ENCODE peak calls at places on chromosomes 4 and X, in five cellular contexts. One of them, this sample, is unnamed.

GRCh38 chr4:95465010-95465409 is 83.8 kb downstream of the UNC5C start:
- DNase-seq in H9: no peak
- DNase-seq in lower lobe of right lung: no peak
- DNase-seq in stimulated activated CD8-positive, alpha-beta memory T cell treated with anti-CD3 and anti-CD28 coated beads, Interleukin-15, amount 100 ng/mL, for 1 hour: no peak
- DNase-seq in omental fat pad: no peak
- DNase-seq in this sample: peak; percentile 37

GRCh38 chrX:101057095-101057714 is 5.3 kb upstream of the TRMT2B start:
- DNase-seq in H9: no peak
- DNase-seq in lower lobe of right lung: no peak
- DNase-seq in stimulated activated CD8-positive, alpha-beta memory T cell treated with anti-CD3 and anti-CD28 coated beads, Interleukin-15, amount 100 ng/mL, for 1 hour: no peak
- DNase-seq in omental fat pad: no peak
- DNase-seq in this sample: no peak

GRCh38 chr4:30495261-30496050 is 224.7 kb upstream of the PCDH7 start:
- DNase-seq in H9: no peak
- DNase-seq in lower lobe of right lung: no peak
- DNase-seq in stimulated activated CD8-positive, alpha-beta memory T cell treated with anti-CD3 and anti-CD28 coated beads, Interleukin-15, amount 100 ng/mL, for 1 hour: no peak
- DNase-seq in omental fat pad: no peak
- DNase-seq in this sample: no peak

GRCh38 chrX:84188320-84188834 is 378 bp upstream of the RPS6KA6 start:
- DNase-seq in H9: peak; percentile 62
- DNase-seq in lower lobe of right lung: peak; percentile 60
- DNase-seq in stimulated activated CD8-positive, alpha-beta memory T cell treated with anti-CD3 and anti-CD28 coated beads, Interleukin-15, amount 100 ng/mL, for 1 hour: no peak
- DNase-seq in omental fat pad: peak; percentile 23
- DNase-seq in this sample: no peak

GRCh38 chr4:74320559-74321118 is 12.4 kb downstream of the EPGN start:
- DNase-seq in H9: peak; percentile 66
- DNase-seq in lower lobe of right lung: peak; percentile 57
- DNase-seq in stimulated activated CD8-positive, alpha-beta memory T cell treated with anti-CD3 and anti-CD28 coated beads, Interleukin-15, amount 100 ng/mL, for 1 hour: no peak
- DNase-seq in omental fat pad: no peak
- DNase-seq in this sample: peak; percentile 75

GRCh38 chrX:123860506-123860840 is 620 bp downstream of the XIAP start:
- DNase-seq in H9: no peak
- DNase-seq in lower lobe of right lung: no peak
- DNase-seq in stimulated activated CD8-positive, alpha-beta memory T cell treated with anti-CD3 and anti-CD28 coated beads, Interleukin-15, amount 100 ng/mL, for 1 hour: no peak
- DNase-seq in omental fat pad: no peak
- DNase-seq in this sample: peak; percentile 19

GRCh38 chr4:110211770-110212061 is 13.3 kb upstream of the ELOVL6 start:
- DNase-seq in H9: no peak
- DNase-seq in lower lobe of right lung: no peak
- DNase-seq in stimulated activated CD8-positive, alpha-beta memory T cell treated with anti-CD3 and anti-CD28 coated beads, Interleukin-15, amount 100 ng/mL, for 1 hour: no peak
- DNase-seq in omental fat pad: no peak
- DNase-seq in this sample: no peak

GRCh38 chr4:125517831-125518230 is 203.1 kb downstream of the FAT4 start:
- DNase-seq in H9: no peak
- DNase-seq in lower lobe of right lung: no peak
- DNase-seq in stimulated activated CD8-positive, alpha-beta memory T cell treated with anti-CD3 and anti-CD28 coated beads, Interleukin-15, amount 100 ng/mL, for 1 hour: no peak
- DNase-seq in omental fat pad: no peak
- DNase-seq in this sample: no peak

GRCh38 chrX:13487731-13488505 is 81.5 kb upstream of the EGFL6 start:
- DNase-seq in H9: peak; percentile 54
- DNase-seq in lower lobe of right lung: no peak
- DNase-seq in stimulated activated CD8-positive, alpha-beta memory T cell treated with anti-CD3 and anti-CD28 coated beads, Interleukin-15, amount 100 ng/mL, for 1 hour: no peak
- DNase-seq in omental fat pad: no peak
- DNase-seq in this sample: peak; percentile 56

GRCh38 chr4:42626629-42627028 is 30.3 kb downstream of the ATP8A1 start:
- DNase-seq in H9: no peak
- DNase-seq in lower lobe of right lung: no peak
- DNase-seq in stimulated activated CD8-positive, alpha-beta memory T cell treated with anti-CD3 and anti-CD28 coated beads, Interleukin-15, amount 100 ng/mL, for 1 hour: no peak
- DNase-seq in omental fat pad: no peak
- DNase-seq in this sample: no peak

GRCh38 chrX:136214551-136214950 is 36.6 kb downstream of the MAP7D3 start:
- DNase-seq in H9: no peak
- DNase-seq in lower lobe of right lung: no peak
- DNase-seq in stimulated activated CD8-positive, alpha-beta memory T cell treated with anti-CD3 and anti-CD28 coated beads, Interleukin-15, amount 100 ng/mL, for 1 hour: no peak
- DNase-seq in omental fat pad: no peak
- DNase-seq in this sample: peak; percentile 88

GRCh38 chr4:61478340-61478739 is 278.2 kb downstream of the ADGRL3 start:
- DNase-seq in H9: no peak
- DNase-seq in lower lobe of right lung: no peak
- DNase-seq in stimulated activated CD8-positive, alpha-beta memory T cell treated with anti-CD3 and anti-CD28 coated beads, Interleukin-15, amount 100 ng/mL, for 1 hour: no peak
- DNase-seq in omental fat pad: no peak
- DNase-seq in this sample: no peak

GRCh38 chr4:159002950-159003349 is 99.9 kb upstream of the RAPGEF2 start:
- DNase-seq in H9: no peak
- DNase-seq in lower lobe of right lung: no peak
- DNase-seq in stimulated activated CD8-positive, alpha-beta memory T cell treated with anti-CD3 and anti-CD28 coated beads, Interleukin-15, amount 100 ng/mL, for 1 hour: no peak
- DNase-seq in omental fat pad: no peak
- DNase-seq in this sample: no peak

GRCh38 chr4:94763500-94763899 is 5.7 kb downstream of the BMPR1B start:
- DNase-seq in H9: no peak
- DNase-seq in lower lobe of right lung: no peak
- DNase-seq in stimulated activated CD8-positive, alpha-beta memory T cell treated with anti-CD3 and anti-CD28 coated beads, Interleukin-15, amount 100 ng/mL, for 1 hour: no peak
- DNase-seq in omental fat pad: no peak
- DNase-seq in this sample: no peak

GRCh38 chrX:12309040-12309732 is 170.9 kb downstream of the FRMPD4 start:
- DNase-seq in H9: no peak
- DNase-seq in lower lobe of right lung: no peak
- DNase-seq in stimulated activated CD8-positive, alpha-beta memory T cell treated with anti-CD3 and anti-CD28 coated beads, Interleukin-15, amount 100 ng/mL, for 1 hour: no peak
- DNase-seq in omental fat pad: no peak
- DNase-seq in this sample: no peak

This sample was measured in kidney glomerular epithelial cell.